ENCODE peak calls at places on chromosome 19, in four cellular contexts. One of them, this sample, is unnamed. For H3K79me1, the result is how much of the 10 kb centered on the place peaks cover.

GRCh38 chr19:50333737-50334617 is 4.8 kb upstream of the KCNC3 start:
- DNase-seq in IMR-90: no peak
- DNase-seq in mesenchymal stem cell: peak
- DNase-seq in H1: no peak
- DNase-seq in this sample: peak

GRCh38 chr19:51366050-51366998 is at the start of gene ETFB:
- DNase-seq in IMR-90: peak
- DNase-seq in mesenchymal stem cell: peak
- DNase-seq in H1: peak
- DNase-seq in this sample: peak

GRCh38 chr19:12840091-12841079 is 2.1 kb downstream of the MAST1 start:
- DNase-seq in IMR-90: peak
- DNase-seq in mesenchymal stem cell: peak
- DNase-seq in H1: peak
- DNase-seq in this sample: peak

GRCh38 chr19:51020988-51021651 is 1.6 kb upstream of the KLK10 start:
- DNase-seq in IMR-90: peak
- DNase-seq in mesenchymal stem cell: peak
- DNase-seq in H1: no peak
- DNase-seq in this sample: peak

GRCh38 chr19:41425174-41426115 is 1.7 kb downstream of the B3GNT8 start:
- DNase-seq in IMR-90: no peak
- DNase-seq in mesenchymal stem cell: no peak
- DNase-seq in H1: no peak
- DNase-seq in this sample: no peak

GRCh38 chr19:56348289-56348877 is 33.7 kb upstream of the ZSCAN5A start:
- DNase-seq in IMR-90: no peak
- DNase-seq in mesenchymal stem cell: peak
- DNase-seq in H1: no peak
- DNase-seq in this sample: peak

GRCh38 chr19:2527171-2527570 is 51.2 kb downstream of the GADD45B start:
- DNase-seq in IMR-90: no peak
- DNase-seq in mesenchymal stem cell: no peak
- DNase-seq in H1: no peak
- DNase-seq in this sample: no peak

GRCh38 chr19:35673121-35673804 is 6.9 kb downstream of the UPK1A start:
- DNase-seq in IMR-90: peak
- DNase-seq in mesenchymal stem cell: peak
- DNase-seq in H1: peak
- DNase-seq in this sample: peak

GRCh38 chr19:37362733-37363132 is 8.2 kb upstream of the ZNF527 start:
- DNase-seq in IMR-90: no peak
- DNase-seq in mesenchymal stem cell: no peak
- DNase-seq in H1: peak
- DNase-seq in this sample: peak

GRCh38 chr19:1860821-1861598 is 2.4 kb downstream of the KLF16 start:
- DNase-seq in IMR-90: no peak
- DNase-seq in mesenchymal stem cell: no peak
- DNase-seq in H1: no peak
- DNase-seq in this sample: no peak

GRCh38 chr19:35309481-35310279 is 17.7 kb downstream of the MAG start:
- DNase-seq in IMR-90: peak
- DNase-seq in mesenchymal stem cell: peak
- DNase-seq in H1: no peak
- DNase-seq in this sample: peak

GRCh38 chr19:11405846-11406643 is 13.1 kb downstream of the RGL3 start:
- DNase-seq in IMR-90: no peak
- DNase-seq in mesenchymal stem cell: no peak
- DNase-seq in H1: no peak
- DNase-seq in this sample: no peak

GRCh38 chr19:8571006-8571411 is 6.2 kb downstream of the MYO1F start:
- DNase-seq in IMR-90: peak
- DNase-seq in mesenchymal stem cell: peak
- DNase-seq in H1: no peak
- DNase-seq in this sample: peak

GRCh38 chr19:39196320-39196719 is 444 bp upstream of the NCCRP1 start:
- DNase-seq in IMR-90: no peak
- DNase-seq in mesenchymal stem cell: no peak
- DNase-seq in H1: no peak
- DNase-seq in this sample: no peak

DNA sequence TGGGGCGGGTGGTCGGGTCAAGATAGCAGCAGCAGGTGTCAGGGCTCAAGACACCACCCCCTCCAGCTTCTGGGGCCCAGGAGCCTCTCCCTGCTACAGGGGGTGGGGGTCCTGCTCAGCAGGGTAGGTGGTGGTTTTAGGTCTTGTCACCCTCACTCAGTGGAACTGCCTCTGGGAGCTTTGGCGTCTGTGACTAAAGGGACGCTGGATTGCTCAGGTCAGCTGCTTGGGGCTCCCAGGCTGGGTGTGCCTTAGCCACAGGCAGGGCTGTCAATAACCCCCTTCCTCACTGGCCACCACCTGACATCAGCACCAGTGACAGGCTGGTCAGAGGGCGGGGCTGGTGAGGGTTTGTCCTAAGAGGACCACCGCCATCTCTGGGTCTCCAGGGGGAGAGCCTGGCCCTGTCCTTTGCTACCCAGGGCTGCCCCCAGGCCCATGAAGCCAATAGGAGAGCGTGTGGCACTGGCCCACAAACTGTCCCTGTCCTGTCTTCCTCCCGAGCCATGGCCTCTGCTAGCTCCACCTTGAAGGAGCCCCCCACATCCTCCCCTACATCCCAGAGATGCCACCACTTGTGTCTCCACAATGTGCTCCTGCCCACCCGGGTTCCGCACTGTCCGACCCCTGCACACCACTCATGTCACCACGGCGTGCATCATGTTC is 36.4 kb downstream of the MAU2 start:
- DNase-seq in IMR-90: no peak
- DNase-seq in mesenchymal stem cell: no peak
- DNase-seq in H1: no peak
- DNase-seq in this sample: no peak
- H3K14ac ChIP-seq in IMR-90: no peak
- H3K14ac ChIP-seq in mesenchymal stem cell: no peak
- H3K14ac ChIP-seq in H1: no peak
- H3K14ac ChIP-seq in this sample: no peak

GRCh38 chr19:45079063-45079910 is at the start of gene GEMIN7:
- DNase-seq in IMR-90: peak
- DNase-seq in mesenchymal stem cell: peak
- DNase-seq in H1: no peak
- DNase-seq in this sample: peak
- H3K4ac ChIP-seq in IMR-90: peak
- H3K4ac ChIP-seq in mesenchymal stem cell: no peak
- H3K4ac ChIP-seq in H1: peak
- H3K4ac ChIP-seq in this sample: peak

GRCh38 chr19:19447536-19448237 is 42.2 kb downstream of the GATAD2A start:
- DNase-seq in IMR-90: peak
- DNase-seq in mesenchymal stem cell: no peak
- DNase-seq in H1: no peak
- DNase-seq in this sample: no peak
- H3K79me1 ChIP-seq in IMR-90: half or more
- H3K79me1 ChIP-seq in mesenchymal stem cell: under half
- H3K79me1 ChIP-seq in H1: under half
- H3K79me1 ChIP-seq in this sample: under half

GRCh38 chr19:33861950-33862349 is 65.3 kb downstream of the KCTD15 start:
- DNase-seq in IMR-90: no peak
- DNase-seq in mesenchymal stem cell: no peak
- DNase-seq in H1: no peak
- DNase-seq in this sample: no peak
- H3K14ac ChIP-seq in IMR-90: no peak
- H3K14ac ChIP-seq in mesenchymal stem cell: no peak
- H3K14ac ChIP-seq in H1: no peak
- H3K14ac ChIP-seq in this sample: no peak

This sample was measured in trophoblast cell.